ENCODE peak calls at places on chromosomes 7 and 10, in eight cellular contexts. D is GM13977, U is A549, X is bronchial epithelial cell, E is cardiac fibroblast, C is astrocyte of the spinal cord, J is body of pancreas, H is choroid plexus epithelial cell. K is an unnamed sample.

GRCh38 chr10:90859321-90859751 is 1.5 kb upstream of the HTR7 start:
- DNase-seq in D (no peak), U (no peak), X (peak), E (peak), C (peak), J (no peak), H (peak), K (peak)

GRCh38 chr10:30829921-30830671 is 200.5 kb upstream of the LYZL2 start:
- DNase-seq in D (no peak), U (no peak), X (no peak), E (peak), C (peak), J (no peak), H (peak), K (peak)

GRCh38 chr10:68565658-68566057 is 5.5 kb downstream of the TET1 start:
- DNase-seq in D (no peak), U (no peak), X (no peak), E (no peak), C (no peak), J (no peak), H (no peak), K (no peak)

GRCh38 chr7:36923185-36923584 is 198.9 kb upstream of the AOAH start:
- DNase-seq in D (no peak), U (no peak), X (no peak), E (no peak), C (no peak), J (no peak), H (no peak), K (no peak)

GRCh38 chr10:78044699-78045098 is 11.0 kb downstream of the RPS24 start:
- DNase-seq in D (no peak), U (no peak), X (no peak), E (peak), C (peak), J (no peak), H (peak), K (no peak)

GRCh38 chr7:106456339-106456738 is 171.6 kb upstream of the NAMPT start:
- DNase-seq in D (no peak), U (no peak), X (no peak), E (no peak), C (no peak), J (no peak), H (no peak), K (no peak)

GRCh38 chr10:31315453-31315852 is 3.6 kb upstream of the ZEB1 start:
- DNase-seq in D (no peak), U (no peak), X (peak), E (peak), C (peak), J (no peak), H (peak), K (peak)

GRCh38 chr10:80141696-80142460 is 9.3 kb downstream of the PLAC9 start:
- DNase-seq in D (no peak), U (no peak), X (no peak), E (no peak), C (no peak), J (no peak), H (no peak), K (no peak)

GRCh38 chr10:106167946-106168345 is 996.6 kb downstream of the SORCS1 start:
- DNase-seq in D (no peak), U (no peak), X (no peak), E (no peak), C (no peak), J (no peak), H (no peak), K (no peak)

GRCh38 chr7:129161524-129161923 is 17.0 kb downstream of the TSPAN33 start:
- DNase-seq in D (no peak), U (no peak), X (no peak), E (no peak), C (no peak), J (no peak), H (no peak), K (no peak)

GRCh38 chr10:20271490-20271889 is 455.3 kb downstream of the PLXDC2 start:
- DNase-seq in D (no peak), U (no peak), X (no peak), E (no peak), C (no peak), J (no peak), H (no peak), K (no peak)

GRCh38 chr10:63628526-63629362 is 107.5 kb downstream of the REEP3 start:
- DNase-seq in D (peak), U (no peak), X (peak), E (no peak), C (peak), J (peak), H (peak), K (peak)

GRCh38 chr10:16904619-16905018 is 87.4 kb upstream of the RSU1 start:
- DNase-seq in D (no peak), U (no peak), X (no peak), E (peak), C (peak), J (no peak), H (peak), K (no peak)

GRCh38 chr7:157292770-157293412 is 43.9 kb upstream of the DNAJB6 start:
- DNase-seq in D (no peak), U (no peak), X (peak), E (no peak), C (no peak), J (no peak), H (no peak), K (peak)

GRCh38 chr7:135812151-135812550 is 63.5 kb upstream of the FAM180A start:
- DNase-seq in D (no peak), U (no peak), X (no peak), E (no peak), C (no peak), J (no peak), H (no peak), K (no peak)

GRCh38 chr10:102580230-102580629 is 64.0 kb upstream of the TRIM8 start:
- DNase-seq in D (no peak), U (no peak), X (no peak), E (no peak), C (peak), J (no peak), H (peak), K (no peak)

GRCh38 chr10:88764110-88764509 is 4.3 kb downstream of the LIPN start:
- DNase-seq in D (no peak), U (no peak), X (no peak), E (no peak), C (no peak), J (no peak), H (no peak), K (no peak)

GRCh38 chr7:72325561-72325960 is 86.6 kb downstream of the CALN1 start:
- DNase-seq in D (no peak), U (no peak), X (no peak), E (no peak), C (no peak), J (no peak), H (no peak), K (no peak)

GRCh38 chr7:35037526-35038339 is 448 bp upstream of the DPY19L1 start:
- DNase-seq in D (peak), U (peak), X (peak), E (peak), C (peak), J (peak), H (peak), K (peak)

GRCh38 chr7:107967420-107967819 is 35.5 kb downstream of the LAMB1 start:
- DNase-seq in D (no peak), U (no peak), X (no peak), E (no peak), C (no peak), J (no peak), H (no peak), K (no peak)

GRCh38 chr7:106022193-106022821 is 59.2 kb downstream of the CDHR3 start:
- DNase-seq in D (no peak), U (no peak), X (no peak), E (no peak), C (peak), J (no peak), H (peak), K (no peak)

DNA sequence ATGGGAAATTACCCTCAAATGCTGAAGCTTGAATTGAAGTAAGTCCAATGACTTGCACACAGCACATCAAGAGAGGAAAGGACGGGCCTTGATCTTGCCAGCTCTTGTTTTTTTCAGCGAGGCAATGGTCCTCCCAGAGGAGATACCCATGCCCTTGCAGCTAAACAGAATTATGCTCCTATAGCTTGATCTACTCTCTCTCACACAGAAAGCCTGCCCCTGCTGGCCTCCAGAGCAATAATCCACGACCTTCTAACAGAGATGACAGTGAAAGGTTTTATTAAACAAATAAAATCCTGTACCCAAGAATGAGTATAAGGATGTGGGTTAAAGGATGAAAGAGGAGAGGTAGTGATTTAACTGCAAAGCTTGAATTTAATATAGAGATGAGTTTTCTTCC is 268.0 kb downstream of the ADRA2A start:
- DNase-seq in D (no peak), U (no peak), X (no peak), E (peak), C (no peak), J (no peak), H (no peak), K (peak)
- TF ChIP-seq CTCF in D (peak), U (no peak), X (no peak), E (no peak), C (no peak), J (no peak), H (no peak), K (peak)

DNA sequence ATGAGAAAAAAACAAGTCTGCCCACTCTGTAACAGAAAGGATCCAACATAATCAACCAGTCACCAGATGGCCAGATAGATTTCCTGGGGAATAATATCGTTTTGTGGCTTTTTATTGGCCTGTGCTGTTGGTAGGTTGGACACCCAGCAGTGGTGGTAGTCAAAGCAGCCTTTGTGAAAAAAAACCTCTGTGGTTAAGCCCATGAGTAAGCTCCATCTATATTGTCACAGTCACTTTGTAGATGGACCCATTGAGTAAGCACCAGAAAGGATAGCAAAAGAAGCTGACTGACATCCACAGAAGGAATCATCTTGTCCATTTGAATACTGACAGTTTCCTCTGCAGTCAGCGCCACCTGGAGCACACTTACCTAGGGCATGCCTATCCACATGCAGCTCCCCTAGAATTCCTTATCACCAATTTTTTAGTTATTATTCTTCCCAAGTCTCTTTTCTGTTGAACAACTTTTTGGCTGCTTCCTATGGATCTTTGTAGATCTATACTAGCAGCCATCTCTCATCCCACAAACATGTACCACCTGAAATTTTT is 96.9 kb downstream of the IQUB start:
- DNase-seq in D (no peak), U (no peak), X (no peak), E (no peak), C (peak), J (no peak), H (no peak), K (no peak)
- TF ChIP-seq CTCF in D (no peak), U (no peak), X (no peak), E (no peak), C (no peak), J (no peak), H (no peak), K (no peak)

GRCh38 chr7:82600601-82601000 is 157.0 kb upstream of the CACNA2D1 start:
- DNase-seq in D (no peak), U (no peak), X (peak), E (peak), C (no peak), J (no peak), H (peak), K (no peak)
- TF ChIP-seq CTCF in D (no peak), U (peak), X (no peak), E (peak), C (peak), J (no peak), H (peak), K (no peak)

DNA sequence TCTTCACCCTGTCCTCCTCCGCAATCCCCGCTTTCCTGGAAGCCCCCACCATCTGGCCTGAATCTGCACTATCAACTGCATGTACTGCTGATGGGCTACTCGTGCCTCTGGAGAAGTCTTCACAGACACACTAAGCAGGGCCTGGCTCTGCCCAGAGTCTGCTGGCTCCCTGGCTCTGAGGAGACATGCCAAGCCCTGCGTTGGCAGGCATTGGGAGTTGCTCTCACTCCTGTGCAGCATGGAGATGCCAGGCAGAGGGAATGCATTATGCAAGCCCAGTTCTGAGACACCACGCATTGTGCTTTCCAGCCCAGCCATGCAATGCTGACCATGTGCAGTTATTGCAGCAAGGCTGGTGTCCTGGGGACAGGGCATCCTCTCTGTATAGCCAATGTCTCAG is 314.6 kb downstream of the CXCL12 start:
- DNase-seq in D (no peak), U (no peak), X (no peak), E (no peak), C (no peak), J (no peak), H (no peak), K (no peak)
- TF ChIP-seq CTCF in D (no peak), U (no peak), X (no peak), E (no peak), C (no peak), J (no peak), H (no peak), K (no peak)

GRCh38 chr10:13956826-13957225 is 370.1 kb downstream of the PRPF18 start:
- DNase-seq in D (no peak), U (no peak), X (no peak), E (peak), C (peak), J (peak), H (peak), K (no peak)
- TF ChIP-seq CTCF in D (no peak), U (no peak), X (no peak), E (peak), C (peak), J (no peak), H (peak), K (no peak)

DNA sequence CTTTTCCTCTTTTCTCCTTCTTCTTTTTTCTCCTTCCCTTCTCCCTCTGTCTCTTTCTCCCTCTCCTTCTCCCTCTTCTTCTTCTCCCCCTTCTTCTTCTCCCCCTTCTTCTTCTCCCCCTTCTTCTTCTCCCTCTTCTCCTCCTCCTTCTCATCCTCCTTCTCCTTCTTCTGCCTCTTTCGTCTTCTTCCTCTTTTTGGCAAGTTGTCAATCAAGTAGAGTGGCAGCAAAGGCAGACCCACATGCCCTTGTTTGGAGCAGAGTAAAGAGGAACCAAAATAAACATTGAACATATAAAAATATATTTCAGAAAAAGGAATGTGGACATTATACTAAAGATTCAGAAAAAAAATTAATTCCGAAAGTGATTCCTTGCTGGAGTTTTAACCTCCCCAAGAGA is 59.6 kb upstream of the ZNF33B start:
- DNase-seq in D (no peak), U (no peak), X (no peak), E (no peak), C (no peak), J (no peak), H (no peak), K (no peak)
- TF ChIP-seq CTCF in D (no peak), U (no peak), X (no peak), E (no peak), C (no peak), J (no peak), H (no peak), K (no peak)

DNA sequence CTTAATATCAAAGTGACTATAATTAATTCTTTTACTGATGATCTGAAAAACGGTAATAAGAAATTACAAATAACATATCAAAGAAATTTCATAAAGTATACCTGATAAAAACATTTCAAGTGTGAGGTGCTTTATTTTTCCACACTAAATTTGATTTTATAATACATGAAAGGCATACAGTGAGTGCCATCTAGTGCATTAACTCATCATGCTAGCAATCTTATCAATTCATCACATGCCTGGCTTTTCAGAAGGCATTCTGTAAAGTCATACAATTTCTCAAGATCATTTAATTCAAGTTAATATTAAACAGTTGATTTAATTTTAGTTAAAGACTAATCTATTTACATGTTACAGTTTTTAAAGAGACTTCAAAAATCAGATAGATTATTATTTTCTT is 1020.9 kb downstream of the GATA3 start:
- DNase-seq in D (no peak), U (no peak), X (no peak), E (no peak), C (no peak), J (no peak), H (peak), K (no peak)
- TF ChIP-seq CTCF in D (no peak), U (no peak), X (no peak), E (no peak), C (no peak), J (no peak), H (no peak), K (peak)

DNA sequence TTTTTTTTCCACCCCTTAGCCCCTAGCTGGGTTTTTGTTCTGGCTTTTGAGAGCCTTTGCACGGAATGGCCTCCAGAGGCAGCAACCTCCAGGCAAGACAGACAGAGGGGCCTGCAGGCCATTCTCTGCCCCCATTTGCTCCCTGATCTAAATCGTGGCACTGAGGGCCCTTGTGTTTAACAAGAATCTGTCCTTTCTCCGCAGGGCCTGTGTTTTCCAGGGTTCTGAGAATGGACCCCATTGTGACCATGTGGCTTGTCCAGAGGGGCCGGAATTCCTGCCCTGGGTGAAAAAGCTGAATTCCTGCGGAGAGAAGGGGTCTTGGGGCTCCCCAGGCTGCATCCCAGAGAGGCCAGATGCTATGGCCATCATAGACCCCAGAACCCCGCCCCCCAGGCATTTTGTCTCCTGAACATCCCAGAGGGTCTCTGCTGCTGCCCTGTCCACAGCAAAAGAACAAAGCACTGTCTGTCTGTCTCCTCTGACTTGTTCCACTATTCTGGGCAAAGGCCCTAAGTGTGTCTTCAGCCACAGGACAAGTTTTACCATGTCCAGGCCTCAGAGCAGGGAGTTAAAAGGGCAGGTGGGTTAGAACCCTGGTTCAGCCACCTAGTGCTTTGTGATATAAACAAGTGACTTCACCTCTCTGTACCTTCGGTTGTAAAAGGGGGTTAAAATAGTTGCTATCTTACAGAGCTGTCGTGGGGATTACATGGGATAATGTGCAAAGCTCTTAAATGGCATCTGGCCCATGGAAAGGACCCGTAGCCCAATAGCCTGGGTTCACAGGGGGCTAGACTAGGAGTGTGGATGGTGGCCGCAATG is 155.6 kb downstream of the SH3PXD2A start:
- DNase-seq in D (no peak), U (no peak), X (no peak), E (no peak), C (no peak), J (no peak), H (no peak), K (no peak)
- TF ChIP-seq CTCF in D (no peak), U (no peak), X (peak), E (peak), C (peak), J (no peak), H (peak), K (no peak)

DNA sequence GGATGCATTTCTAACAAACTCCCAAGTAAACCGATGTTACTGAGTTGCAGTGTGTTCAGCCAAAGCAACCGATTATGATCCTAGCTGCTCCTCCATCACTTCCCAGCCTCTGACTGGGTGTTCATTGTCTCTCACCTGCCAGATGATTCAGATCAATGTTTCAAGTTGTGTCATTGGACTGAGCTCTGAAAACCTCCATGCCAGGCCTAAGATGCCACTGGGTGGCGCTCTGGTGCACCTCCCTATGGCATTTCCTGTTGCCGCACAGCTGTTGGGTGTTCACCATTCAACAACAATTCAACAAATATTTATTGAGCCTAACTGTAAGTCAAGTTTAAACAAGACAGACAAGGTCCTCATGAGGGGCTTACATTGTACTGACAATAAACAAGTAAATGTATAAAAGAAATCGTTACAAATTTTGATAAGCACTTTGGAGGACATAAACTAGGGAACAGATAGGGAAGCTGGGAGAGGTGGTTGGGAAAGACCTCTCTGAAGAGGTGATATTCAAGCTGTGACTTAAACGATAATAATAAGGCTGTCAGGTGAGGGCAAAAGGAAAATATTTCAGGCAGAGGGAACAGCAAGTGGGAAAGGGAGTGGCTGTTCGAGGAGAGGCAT is 22.8 kb downstream of the RGR start:
- DNase-seq in D (peak), U (peak), X (peak), E (peak), C (peak), J (peak), H (peak), K (peak)
- TF ChIP-seq CTCF in D (peak), U (peak), X (peak), E (peak), C (peak), J (no peak), H (peak), K (peak)

GRCh38 chr7:101321491-101322401 is at the start of gene IFT22:
- DNase-seq in D (peak), U (peak), X (peak), E (peak), C (peak), J (peak), H (peak), K (peak)
- TF ChIP-seq CTCF in D (peak), U (peak), X (peak), E (peak), C (peak), J (no peak), H (peak), K (peak)

K was measured in MCF 10A.